ENCODE peak calls at places on chromosomes 11 and 22, in ten cellular contexts. Y is lower lobe of right lung, S is prostate gland, N is GM23248, A is thoracic aorta, V is brain microvascular endothelial cell, O is heart left ventricle, H is left ventricle myocardium inferior, L is heart right ventricle, M is psoas muscle. K is an unnamed sample.

GRCh38 chr22:39650996-39651782 is 80.6 kb downstream of the CACNA1I start:
- DNase-seq in S (no peak), H (no peak), V (no peak), M (no peak), A (no peak), O (no peak), Y (no peak), L (no peak), N (no peak), K (no peak)

GRCh38 chr11:113282898-113283297 is 31.5 kb upstream of the TTC12 start:
- DNase-seq in Y (no peak), M (no peak), N (no peak), V (no peak), O (no peak), S (no peak), L (no peak), A (no peak), H (no peak), K (no peak)

GRCh38 chr11:108872781-108873291 is 208.0 kb downstream of the DDX10 start:
- DNase-seq in A (no peak), V (no peak), O (no peak), L (no peak), M (no peak), Y (no peak), N (peak; percentile 43), H (no peak), S (no peak), K (no peak)

GRCh38 chr22:44404341-44405020 is 91.7 kb upstream of the SHISAL1 start:
- DNase-seq in S (no peak), L (peak; percentile 0), M (no peak), A (no peak), H (peak; percentile 3), O (no peak), N (no peak), V (no peak), Y (no peak), K (no peak)

GRCh38 chr11:66361502-66361941 is 10.0 kb downstream of the SLC29A2 start:
- DNase-seq in S (no peak), M (no peak), O (no peak), H (no peak), A (no peak), N (no peak), Y (no peak), L (no peak), V (no peak), K (no peak)

GRCh38 chr11:10414181-10414580 is 40.9 kb upstream of the AMPD3 start:
- DNase-seq in V (no peak), S (no peak), A (no peak), N (no peak), M (no peak), L (no peak), O (no peak), H (no peak), Y (no peak), K (no peak)

GRCh38 chr11:76897233-76897632 is 36.5 kb downstream of the ACER3 start:
- DNase-seq in H (no peak), Y (no peak), S (no peak), L (no peak), O (no peak), A (no peak), V (no peak), N (no peak), M (no peak), K (no peak)

GRCh38 chr22:49998718-49999062 is 13.9 kb downstream of the IL17REL start:
- DNase-seq in V (no peak), N (no peak), A (no peak), H (no peak), L (no peak), O (no peak), S (no peak), M (no peak), Y (peak; percentile 23), K (no peak)

GRCh38 chr11:75195164-75195962 is 44.5 kb downstream of the SLCO2B1 start:
- DNase-seq in N (no peak), H (peak; percentile 87), Y (peak; percentile 84), L (peak; percentile 80), S (no peak), A (no peak), M (peak; percentile 67), V (no peak), O (peak; percentile 85), K (no peak)

GRCh38 chr11:47408598-47409439 is 429 bp downstream of the SLC39A13 start:
- DNase-seq in Y (no peak), L (peak; percentile 43), V (peak; percentile 69), H (no peak), A (no peak), O (no peak), S (no peak), M (peak; percentile 66), N (peak; percentile 96), K (peak; percentile 46)

GRCh38 chr11:10938231-10938630 is 80.4 kb upstream of the ZBED5 start:
- DNase-seq in S (no peak), L (no peak), A (no peak), V (no peak), Y (no peak), N (no peak), H (no peak), M (no peak), O (no peak), K (no peak)

GRCh38 chr11:27398413-27398780 is 35.4 kb upstream of the CCDC34 start:
- DNase-seq in S (no peak), M (no peak), H (no peak), V (no peak), O (no peak), N (no peak), A (no peak), L (no peak), Y (no peak), K (no peak)

GRCh38 chr11:132439711-132440300 is 1069.4 kb downstream of the NTM start:
- DNase-seq in V (no peak), O (no peak), H (no peak), A (no peak), N (no peak), S (no peak), Y (no peak), L (no peak), M (no peak), K (no peak)

GRCh38 chr11:77287615-77288273 is 13.7 kb downstream of the GDPD4 start:
- DNase-seq in N (peak; percentile 95), S (no peak), O (no peak), L (no peak), V (peak; percentile 79), Y (no peak), H (no peak), M (no peak), A (no peak), K (no peak)

GRCh38 chr22:41003041-41003440 is 51.9 kb downstream of the RBX1 start:
- DNase-seq in V (no peak), A (no peak), L (no peak), N (no peak), S (no peak), H (no peak), Y (no peak), O (no peak), M (no peak), K (peak; percentile 33)

GRCh38 chr22:47298017-47298820 is 535.8 kb downstream of the TBC1D22A start:
- DNase-seq in A (no peak), O (no peak), L (no peak), H (no peak), N (no peak), V (no peak), S (no peak), Y (no peak), M (no peak), K (no peak)
- H3K27ac ChIP-seq in A (no peak overlapping the region), O (no peak overlapping the region), L (no peak overlapping the region), H (no peak overlapping the region), N (no peak overlapping the region), V (no peak overlapping the region), S (no peak overlapping the region), Y (no peak overlapping the region), M (no peak overlapping the region), K (no peak overlapping the region)

GRCh38 chr11:96049426-96049825 is 125.5 kb upstream of the MTMR2 start:
- DNase-seq in Y (no peak), M (no peak), O (no peak), L (no peak), N (peak; percentile 90), V (peak; percentile 67), H (no peak), A (no peak), S (no peak), K (no peak)

GRCh38 chr11:96044311-96044710 is 120.4 kb upstream of the MTMR2 start:
- DNase-seq in O (no peak), Y (no peak), V (no peak), S (no peak), L (no peak), A (no peak), H (no peak), M (no peak), N (no peak), K (no peak)

GRCh38 chr11:96044747-96045146 is 120.8 kb upstream of the MTMR2 start:
- DNase-seq in H (no peak), N (no peak), M (no peak), O (no peak), L (no peak), V (no peak), S (no peak), A (no peak), Y (no peak), K (no peak)

GRCh38 chr11:96050435-96051182 is 126.7 kb upstream of the MTMR2 start:
- DNase-seq in O (no peak), M (no peak), V (peak; percentile 83), N (peak; percentile 58), H (no peak), L (no peak), S (no peak), A (no peak), Y (no peak), K (peak; percentile 72)

GRCh38 chr11:96045622-96046456 is 121.9 kb upstream of the MTMR2 start:
- DNase-seq in M (peak; percentile 29), H (peak; percentile 21), Y (no peak), V (peak; percentile 43), O (peak; percentile 19), L (peak; percentile 23), N (peak; percentile 87), A (peak; percentile 19), S (peak; percentile 54), K (peak; percentile 85)
- H3K27ac ChIP-seq in M (no peak overlapping the region), H (peak overlapping the region; percentile 62), Y (peak overlapping the region; percentile 61), V (peak overlapping the region; percentile 57), O (peak overlapping the region; percentile 43), L (peak overlapping the region; percentile 40), N (peak overlapping the region; percentile 81), A (peak overlapping the region; percentile 82), S (no peak overlapping the region), K (no peak overlapping the region)

DNA sequence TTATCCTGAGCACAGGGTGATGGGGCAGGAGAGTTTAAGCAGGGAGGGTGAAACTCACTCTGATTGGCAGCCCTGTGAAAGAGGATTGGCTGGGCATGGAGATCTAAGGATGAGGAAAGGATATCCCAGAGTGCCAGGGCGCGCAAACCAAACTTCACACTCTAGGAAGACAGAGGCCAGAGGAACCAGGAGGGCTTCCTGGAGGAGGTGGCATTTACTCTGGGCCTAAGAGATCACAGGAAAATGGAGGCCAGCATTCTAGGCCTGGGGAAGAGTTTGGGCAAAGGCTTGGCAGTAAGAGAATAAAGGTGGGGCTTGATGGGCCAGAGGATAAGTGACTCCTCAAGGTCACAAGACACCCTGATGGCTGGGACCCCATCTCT is 377 bp upstream of the NCF4 start:
- DNase-seq in H (no peak), A (no peak), V (no peak), S (no peak), Y (no peak), L (no peak), O (no peak), N (no peak), M (no peak), K (no peak)
- H3K27ac ChIP-seq in H (no peak overlapping the region), A (no peak overlapping the region), V (no peak overlapping the region), S (peak overlapping the region; percentile 8), Y (peak overlapping the region; percentile 85), L (no peak overlapping the region), O (no peak overlapping the region), N (no peak overlapping the region), M (no peak overlapping the region), K (no peak overlapping the region)

GRCh38 chr11:126929186-126930085 is 71.1 kb downstream of the KIRREL3 start:
- DNase-seq in Y (no peak), M (no peak), A (no peak), L (no peak), S (no peak), O (no peak), N (peak; percentile 86), V (no peak), H (no peak), K (no peak)
- H3K27ac ChIP-seq in Y (peak overlapping the region; percentile 79), M (no peak overlapping the region), A (no peak overlapping the region), L (no peak overlapping the region), S (no peak overlapping the region), O (peak overlapping the region; percentile 41), N (peak overlapping the region; percentile 90), V (no peak overlapping the region), H (peak overlapping the region; percentile 56), K (no peak overlapping the region)